ENCODE peak calls at places on chromosomes 4 and X, in nine cellular contexts. C is kidney, P is brain microvascular endothelial cell, S is GM23248, I is psoas muscle, B is breast epithelium, K is stomach, U is uterus, Z is fibroblast of lung. H is an unnamed sample.

GRCh38 chr4:185472063-185472542 is 570 bp upstream of the CCDC110 start:
- DNase-seq in P (no peak), B (no peak), S (no peak), C (no peak), U (no peak), K (no peak), Z (peak), I (no peak), H (no peak)

GRCh38 chr4:66572949-66573348 is 902.7 kb upstream of the EPHA5 start:
- DNase-seq in S (peak), I (no peak), C (no peak), Z (peak), U (no peak), B (no peak), K (no peak), P (peak), H (no peak)

GRCh38 chr4:135201081-135201480 is 999.5 kb upstream of the PABPC4L start:
- DNase-seq in C (no peak), Z (no peak), B (no peak), S (no peak), U (no peak), P (peak), I (no peak), K (no peak), H (no peak)

GRCh38 chr4:2254665-2255500 is 7.0 kb downstream of the MXD4 start:
- DNase-seq in K (peak), I (peak), S (no peak), P (no peak), B (no peak), C (peak), Z (no peak), U (no peak), H (no peak)

GRCh38 chr4:163404570-163404969 is 60.9 kb downstream of the NPY5R start:
- DNase-seq in K (no peak), P (no peak), Z (no peak), I (no peak), C (no peak), U (no peak), B (no peak), S (no peak), H (no peak)

GRCh38 chr4:144648042-144648441 is 2.1 kb downstream of the HHIP start:
- DNase-seq in K (no peak), C (no peak), I (no peak), U (no peak), P (no peak), Z (no peak), B (no peak), S (no peak), H (no peak)

GRCh38 chr4:87632469-87632868 is 17.6 kb upstream of the DMP1 start:
- DNase-seq in S (peak), P (peak), Z (no peak), B (no peak), K (no peak), C (no peak), I (no peak), U (no peak), H (no peak)

GRCh38 chr4:186144596-186145569 is 40.4 kb downstream of the FAM149A start:
- DNase-seq in P (peak), U (peak), I (peak), S (peak), Z (peak), B (no peak), K (peak), C (peak), H (peak)

GRCh38 chr4:2714071-2714770 is 41.9 kb downstream of the TNIP2 start:
- DNase-seq in Z (peak), P (peak), C (no peak), K (no peak), I (no peak), S (peak), B (peak), U (no peak), H (no peak)

GRCh38 chr4:7294176-7294756 is 101.9 kb downstream of the SORCS2 start:
- DNase-seq in P (no peak), K (no peak), B (no peak), C (peak), U (no peak), S (no peak), I (no peak), Z (no peak), H (no peak)

GRCh38 chrX:136369377-136369776 is 68.6 kb downstream of the ADGRG4 start:
- DNase-seq in S (no peak), Z (no peak), P (no peak), K (no peak), I (no peak), C (no peak), B (no peak), U (no peak), H (no peak)

GRCh38 chr4:150236626-150237025 is 158.4 kb downstream of the DCLK2 start:
- DNase-seq in U (no peak), P (no peak), S (peak), I (no peak), B (no peak), Z (peak), C (no peak), K (no peak), H (no peak)

GRCh38 chr4:7905461-7905915 is 34.2 kb downstream of the AFAP1 start:
- DNase-seq in U (peak), K (no peak), Z (peak), S (peak), P (no peak), I (no peak), B (no peak), C (no peak), H (no peak)

GRCh38 chr4:39626261-39626660 is 12.4 kb downstream of the SMIM14 start:
- DNase-seq in K (no peak), Z (no peak), S (no peak), P (no peak), B (no peak), I (no peak), U (no peak), C (no peak), H (no peak)

GRCh38 chr4:186037182-186037581 is 31.8 kb upstream of the TLR3 start:
- DNase-seq in B (no peak), I (no peak), C (no peak), U (no peak), S (no peak), K (no peak), P (no peak), Z (no peak), H (no peak)

GRCh38 chr4:78121338-78121904 is 64.3 kb downstream of the FRAS1 start:
- DNase-seq in U (no peak), K (no peak), Z (no peak), I (peak), S (no peak), C (no peak), B (no peak), P (no peak), H (no peak)

GRCh38 chr4:104941661-104942062 is 205.0 kb upstream of the TET2 start:
- DNase-seq in P (no peak), I (no peak), S (no peak), Z (no peak), B (no peak), K (no peak), U (no peak), C (no peak), H (no peak)

GRCh38 chrX:109475174-109475891 is 6.6 kb downstream of the GUCY2F start:
- DNase-seq in K (peak), I (no peak), B (peak), P (peak), C (peak), S (peak), U (peak), Z (peak), H (no peak)

GRCh38 chr4:23934915-23935314 is 45.1 kb upstream of the PPARGC1A start:
- DNase-seq in B (peak), U (peak), C (peak), Z (peak), S (peak), K (peak), I (peak), P (peak), H (no peak)

GRCh38 chr4:69493515-69493914 is 2.2 kb downstream of the UGT2B4 start:
- DNase-seq in K (no peak), B (no peak), I (no peak), S (no peak), P (no peak), Z (no peak), C (no peak), U (no peak), H (no peak)

GRCh38 chr4:40199999-40200880 is 3.4 kb downstream of the RHOH start:
- DNase-seq in I (no peak), P (no peak), B (no peak), Z (no peak), K (peak), C (peak), S (no peak), U (no peak), H (no peak)

GRCh38 chr4:108555701-108556100 is 64.7 kb upstream of the RPL34 start:
- DNase-seq in I (no peak), Z (no peak), B (no peak), S (no peak), P (no peak), U (no peak), C (no peak), K (no peak), H (no peak)

GRCh38 chr4:182206266-182206665 is 36.9 kb upstream of the TENM3 start:
- DNase-seq in K (no peak), C (no peak), P (no peak), S (no peak), I (no peak), Z (no peak), U (no peak), B (no peak), H (no peak)

GRCh38 chr4:139732991-139733555 is 67.5 kb downstream of the MGST2 start:
- DNase-seq in B (no peak), I (no peak), U (no peak), P (no peak), Z (no peak), S (no peak), K (no peak), C (no peak), H (no peak)

GRCh38 chr4:43351970-43352806 is 459.7 kb downstream of the GRXCR1 start:
- DNase-seq in Z (no peak), K (no peak), U (no peak), B (no peak), S (no peak), P (no peak), C (no peak), I (no peak), H (no peak)

GRCh38 chrX:42944381-42944998 is 166.5 kb upstream of the PPP1R2C start:
- DNase-seq in U (no peak), K (no peak), I (no peak), P (no peak), S (no peak), C (no peak), Z (no peak), B (no peak), H (no peak)

GRCh38 chr4:32930700-32931099 is 2210.5 kb downstream of the PCDH7 start:
- DNase-seq in S (no peak), U (no peak), I (no peak), B (no peak), C (no peak), Z (no peak), P (no peak), K (no peak), H (no peak)

GRCh38 chr4:108205859-108206258 is 37.1 kb upstream of the LEF1 start:
- DNase-seq in Z (no peak), U (no peak), C (no peak), P (no peak), B (no peak), K (no peak), S (no peak), I (no peak), H (no peak)

GRCh38 chrX:72532371-72532770 is 40.3 kb downstream of the HDAC8 start:
- DNase-seq in P (peak), Z (no peak), I (no peak), K (no peak), B (no peak), S (peak), C (no peak), U (no peak), H (no peak)

GRCh38 chrX:12210921-12211320 is 72.6 kb downstream of the FRMPD4 start:
- DNase-seq in U (no peak), K (no peak), P (no peak), I (no peak), B (no peak), Z (no peak), S (peak), C (no peak), H (no peak)

GRCh38 chrX:2391869-2392606 is 108.7 kb downstream of the DHRSX start:
- DNase-seq in Z (peak), S (peak), C (no peak), U (no peak), I (no peak), P (peak), B (no peak), K (no peak), H (no peak)
- H3K27ac ChIP-seq in Z (no peak), S (no peak), C (no peak), U (no peak), I (no peak), P (no peak), B (no peak), K (no peak), H (no peak)

GRCh38 chrX:4239650-4240540 is 526.4 kb upstream of the PRKX start:
- DNase-seq in I (no peak), C (no peak), P (no peak), U (no peak), B (no peak), Z (no peak), S (no peak), K (no peak), H (no peak)

GRCh38 chrX:4238916-4239315 is 525.5 kb upstream of the PRKX start:
- DNase-seq in U (no peak), K (no peak), Z (no peak), S (no peak), I (no peak), C (no peak), B (no peak), P (no peak), H (no peak)

GRCh38 chrX:4243759-4244158 is 530.3 kb upstream of the PRKX start:
- DNase-seq in K (no peak), B (no peak), P (no peak), S (no peak), I (no peak), C (no peak), Z (no peak), U (no peak), H (no peak)

DNA sequence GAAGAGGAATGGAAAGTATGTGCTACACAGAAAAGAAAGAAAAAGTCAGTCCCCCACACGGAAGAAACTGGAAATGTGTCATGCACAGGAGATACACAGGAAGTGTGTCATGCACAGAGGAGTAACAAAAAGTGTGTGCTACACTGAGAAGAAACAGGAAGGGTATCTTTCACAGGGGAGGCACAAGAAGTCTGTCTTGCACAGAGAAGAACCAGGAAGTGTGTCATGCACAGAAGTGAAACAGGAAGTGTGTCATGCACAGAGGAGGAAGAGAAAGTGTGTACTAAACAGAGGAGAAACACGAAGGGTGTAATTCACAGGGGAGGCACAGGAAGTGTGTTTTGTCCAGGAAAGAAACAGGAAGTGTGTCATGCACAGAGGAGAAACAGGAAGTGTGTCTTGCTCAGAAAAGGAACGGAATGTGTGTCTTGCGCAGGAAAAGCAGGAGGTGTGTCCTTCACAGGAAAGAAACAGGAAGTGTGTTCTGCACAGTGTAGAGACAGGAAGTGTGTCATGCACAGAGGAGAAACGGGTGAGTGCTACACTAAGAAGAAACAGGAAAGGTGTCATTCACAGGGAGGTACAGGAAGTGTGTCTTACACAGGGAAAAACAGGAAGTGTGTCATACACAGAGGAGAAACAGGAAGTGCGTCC is 527.2 kb upstream of the PRKX start:
- DNase-seq in K (no peak), I (no peak), Z (no peak), S (no peak), U (no peak), P (no peak), C (no peak), B (no peak), H (no peak)
- H3K27ac ChIP-seq in K (no peak), I (no peak), Z (no peak), S (no peak), U (no peak), P (no peak), C (no peak), B (no peak), H (no peak)

GRCh38 chr4:97911236-97911906 is 231.9 kb downstream of the STPG2 start:
- DNase-seq in Z (no peak), U (no peak), C (peak), B (no peak), K (no peak), S (no peak), P (no peak), I (no peak), H (no peak)
- H3K27ac ChIP-seq in Z (no peak), U (no peak), C (peak), B (no peak), K (no peak), S (no peak), P (no peak), I (no peak), H (no peak)

GRCh38 chr4:102625232-102625930 is 124.2 kb downstream of the NFKB1 start:
- DNase-seq in S (peak), K (peak), B (no peak), P (no peak), U (peak), C (peak), Z (peak), I (no peak), H (no peak)

GRCh38 chr4:102623622-102624021 is 122.5 kb downstream of the NFKB1 start:
- DNase-seq in Z (peak), I (no peak), B (no peak), S (peak), C (no peak), P (peak), K (no peak), U (no peak), H (no peak)

GRCh38 chr4:102616661-102617060 is 115.5 kb downstream of the NFKB1 start:
- DNase-seq in C (no peak), S (no peak), I (no peak), K (no peak), U (no peak), P (no peak), B (no peak), Z (no peak), H (no peak)

DNA sequence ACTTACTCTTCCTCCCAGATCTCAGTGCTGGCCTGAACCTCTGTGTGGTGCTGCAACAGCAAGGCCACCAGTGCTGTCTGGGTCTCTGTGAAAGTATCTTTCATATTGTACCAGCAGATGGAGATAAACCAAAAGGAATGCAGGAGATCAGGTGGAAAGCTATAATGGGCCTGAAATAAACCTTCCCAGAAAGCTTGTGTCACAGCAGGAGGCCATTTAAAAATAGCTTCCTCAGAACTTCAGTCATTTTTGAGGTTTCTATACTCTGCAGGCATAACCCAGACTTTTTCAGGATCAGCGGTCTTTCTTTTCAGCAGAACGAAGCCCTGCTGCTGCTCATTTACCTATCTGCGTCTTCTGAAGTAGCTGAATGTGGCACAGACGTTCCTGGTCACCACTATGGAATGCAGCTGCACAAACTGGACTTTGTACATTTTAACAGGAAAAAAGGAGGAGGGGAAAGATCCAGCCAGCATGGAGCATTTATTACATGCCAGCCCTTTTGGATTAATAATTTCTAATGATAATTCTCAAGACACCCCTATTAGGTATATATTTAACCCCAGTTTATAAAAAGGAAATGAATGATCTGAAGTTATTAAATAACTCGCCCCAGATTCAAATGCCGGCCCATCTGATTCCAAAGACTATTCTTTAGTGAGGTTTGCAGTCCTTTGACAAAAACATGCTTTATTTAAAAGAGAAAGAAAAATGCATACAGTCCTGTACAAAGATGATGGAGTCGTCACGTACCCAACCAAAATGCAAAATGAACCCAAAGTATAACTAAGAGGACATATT is 119.7 kb downstream of the NFKB1 start:
- DNase-seq in I (no peak), B (no peak), K (peak), U (no peak), Z (peak), P (peak), C (no peak), S (peak), H (no peak)
- H3K27ac ChIP-seq in I (no peak), B (no peak), K (peak), U (no peak), Z (peak), P (peak), C (peak), S (peak), H (no peak)

DNA sequence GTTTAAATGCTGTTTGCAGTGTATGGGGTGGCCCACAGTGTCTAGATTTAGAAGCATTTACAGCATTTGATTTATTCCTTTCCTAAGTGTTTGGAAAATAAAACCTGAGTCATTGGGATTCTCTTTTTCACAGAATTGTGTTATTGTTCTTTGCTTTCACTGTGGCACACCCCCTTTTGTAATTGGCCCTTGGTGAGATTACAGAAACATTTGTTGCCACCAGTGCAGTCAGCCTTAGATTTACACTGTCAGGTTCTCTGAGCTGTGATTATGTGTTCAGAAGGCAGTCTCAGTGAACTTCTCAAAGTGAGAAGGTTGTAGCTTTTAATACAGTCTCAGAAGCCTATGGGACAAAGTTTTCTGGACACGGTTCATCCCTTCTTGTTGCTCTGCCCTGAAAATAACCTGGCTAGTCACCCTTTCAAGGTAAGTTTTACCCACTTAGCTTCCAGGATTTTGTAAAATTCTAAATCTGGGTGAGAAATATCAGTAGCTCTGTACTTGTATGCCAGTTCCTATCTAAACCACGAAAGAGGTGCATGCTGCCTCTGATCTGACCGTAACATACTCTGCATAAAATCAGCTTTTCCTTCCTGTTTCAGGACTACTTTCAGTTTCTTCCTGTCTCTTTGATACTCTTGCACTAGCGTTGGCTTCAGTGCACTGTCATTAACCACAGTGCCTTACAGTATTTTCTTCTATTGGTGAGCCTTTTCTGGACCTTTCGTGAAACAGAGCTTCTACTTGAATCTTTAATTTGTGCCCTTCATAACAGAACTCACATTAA is 12.6 kb downstream of the RUFY3 start:
- DNase-seq in C (no peak), I (no peak), B (no peak), S (peak), K (no peak), U (no peak), P (peak), Z (peak), H (no peak)
- H3K27ac ChIP-seq in C (peak), I (peak), B (peak), S (peak), K (peak), U (peak), P (peak), Z (peak), H (peak)